ENCODE peak calls at places on chromosomes 6 and 20, in eight cellular contexts. E is K562, S is Peyer's patch, L is left ventricle myocardium inferior, Q is cardiac muscle cell, T is lung, F is lower lobe of right lung, J is GM23248. R is an unnamed sample. For H3K4me1, the result is how much of the 10 kb centered on the place peaks cover.

GRCh38 chr6:7897461-7898192 is 13.0 kb downstream of the TXNDC5 start:
- DNase-seq in J (no peak), T (no peak), Q (no peak), L (no peak), F (no peak), S (no peak), E (no peak), R (no peak)

GRCh38 chr20:51801220-51801991 is 915 bp downstream of the SALL4 start:
- DNase-seq in S (no peak), J (peak), L (no peak), E (no peak), F (no peak), Q (peak), T (no peak), R (no peak)

GRCh38 chr20:21520702-21521595 is 7.1 kb upstream of the NKX2-2 start:
- DNase-seq in S (no peak), Q (no peak), J (peak), T (no peak), F (peak), E (no peak), L (no peak), R (no peak)

GRCh38 chr20:54257090-54257816 is 49.4 kb downstream of the PFDN4 start:
- DNase-seq in L (no peak), S (no peak), E (no peak), F (no peak), Q (no peak), J (peak), T (no peak), R (no peak)

GRCh38 chr6:169376458-169376857 is 122.8 kb upstream of the THBS2 start:
- DNase-seq in L (no peak), J (no peak), T (no peak), Q (no peak), E (no peak), S (no peak), F (no peak), R (no peak)

GRCh38 chr20:61640171-61640570 is 388.1 kb downstream of the CDH4 start:
- DNase-seq in E (no peak), S (no peak), L (no peak), F (no peak), T (no peak), Q (no peak), J (peak), R (no peak)

GRCh38 chr6:159422041-159422984 is 253.1 kb downstream of the FNDC1 start:
- DNase-seq in T (no peak), L (peak), S (no peak), Q (no peak), J (no peak), F (no peak), E (no peak), R (no peak)

GRCh38 chr6:168122011-168122410 is 43.0 kb upstream of the FRMD1 start:
- DNase-seq in J (no peak), Q (no peak), E (no peak), L (no peak), F (no peak), T (no peak), S (no peak), R (no peak)

GRCh38 chr6:20946890-20947289 is 412.6 kb downstream of the CDKAL1 start:
- DNase-seq in F (no peak), E (no peak), L (no peak), J (no peak), Q (no peak), S (no peak), T (no peak), R (no peak)

GRCh38 chr6:69038841-69039240 is 403.8 kb downstream of the ADGRB3 start:
- DNase-seq in S (no peak), T (no peak), E (no peak), Q (no peak), L (no peak), J (no peak), F (no peak), R (no peak)

GRCh38 chr6:106856227-106856874 is 118.2 kb downstream of the CD24 start:
- DNase-seq in T (no peak), F (no peak), S (no peak), L (no peak), E (peak), Q (no peak), J (no peak), R (no peak)

GRCh38 chr6:75550544-75551167 is 51.0 kb upstream of the SENP6 start:
- DNase-seq in T (no peak), L (no peak), Q (no peak), S (no peak), E (no peak), F (no peak), J (no peak), R (no peak)

GRCh38 chr20:14401479-14402138 is 64.2 kb upstream of the FLRT3 start:
- DNase-seq in J (no peak), T (no peak), E (no peak), F (no peak), Q (no peak), L (no peak), S (no peak), R (no peak)

GRCh38 chr6:83198486-83199172 is 5.5 kb downstream of the RWDD2A start:
- DNase-seq in T (no peak), S (no peak), J (peak), E (no peak), Q (no peak), F (no peak), L (no peak), R (no peak)

GRCh38 chr6:97203343-97203742 is 79.7 kb downstream of the MMS22L start:
- DNase-seq in F (no peak), L (no peak), Q (no peak), S (no peak), J (no peak), E (no peak), T (no peak), R (no peak)

GRCh38 chr6:132790450-132790849 is 8.0 kb downstream of the SLC18B1 start:
- DNase-seq in Q (no peak), E (no peak), F (no peak), L (no peak), T (no peak), S (no peak), J (no peak), R (no peak)

GRCh38 chr6:162019311-162019710 is 708.3 kb downstream of the PRKN start:
- DNase-seq in S (no peak), L (no peak), F (no peak), Q (no peak), E (no peak), J (no peak), T (no peak), R (no peak)

GRCh38 chr6:40914005-40914404 is 125.0 kb downstream of the UNC5CL start:
- DNase-seq in J (no peak), Q (no peak), F (no peak), T (no peak), E (no peak), L (no peak), S (no peak), R (no peak)

GRCh38 chr20:46255440-46256104 is 52.7 kb downstream of the CDH22 start:
- DNase-seq in J (no peak), E (peak), T (peak), S (peak), L (peak), F (peak), Q (peak), R (no peak)

GRCh38 chr6:147159536-147160374 is 44.5 kb upstream of the STXBP5 start:
- DNase-seq in L (no peak), F (no peak), E (no peak), J (no peak), T (no peak), S (no peak), Q (no peak), R (no peak)

GRCh38 chr6:156741287-156742073 is 35.7 kb upstream of the ARID1B start:
- DNase-seq in T (no peak), J (no peak), Q (no peak), S (no peak), L (no peak), F (no peak), E (no peak), R (no peak)

GRCh38 chr6:2502096-2502997 is 248.4 kb downstream of the MYLK4 start:
- DNase-seq in S (no peak), E (no peak), F (no peak), L (no peak), J (no peak), T (no peak), Q (no peak), R (no peak)

GRCh38 chr6:12327391-12327790 is 37.2 kb downstream of the EDN1 start:
- DNase-seq in S (no peak), L (no peak), J (peak), T (no peak), F (no peak), Q (no peak), E (no peak), R (no peak)

GRCh38 chr6:56766806-56767178 is 124.1 kb upstream of the DST start:
- DNase-seq in F (no peak), T (no peak), S (no peak), L (no peak), J (peak), E (no peak), Q (no peak), R (no peak)

GRCh38 chr6:72651191-72651590 is 29.3 kb downstream of the KCNQ5 start:
- DNase-seq in E (no peak), S (no peak), Q (no peak), L (no peak), F (no peak), J (peak), T (no peak), R (no peak)

GRCh38 chr6:108651781-108652227 is 91.1 kb downstream of the FOXO3 start:
- DNase-seq in T (no peak), E (no peak), Q (no peak), J (peak), S (no peak), F (no peak), L (peak), R (no peak)

GRCh38 chr6:83119742-83120300 is 52.4 kb downstream of the DOP1A start:
- DNase-seq in Q (no peak), L (no peak), T (no peak), J (no peak), S (no peak), E (no peak), F (no peak), R (no peak)

GRCh38 chr6:108619431-108620197 is 58.9 kb downstream of the FOXO3 start:
- DNase-seq in F (no peak), T (no peak), S (no peak), J (peak), L (no peak), E (no peak), Q (no peak), R (no peak)

GRCh38 chr20:61803416-61803902 is 262.2 kb downstream of the TAF4 start:
- DNase-seq in F (peak), E (no peak), J (peak), L (peak), Q (no peak), T (no peak), S (no peak), R (no peak)

GRCh38 chr6:9606435-9607134 is 808.3 kb downstream of the TFAP2A start:
- DNase-seq in S (no peak), E (no peak), J (no peak), F (no peak), T (no peak), Q (no peak), L (no peak), R (no peak)

GRCh38 chr6:52361945-52362442 is at the start of gene PAQR8:
- DNase-seq in T (peak), L (peak), S (peak), F (peak), Q (peak), J (peak), E (peak), R (peak)

GRCh38 chr6:64376394-64376793 is 740.8 kb downstream of the PHF3 start:
- DNase-seq in F (no peak), Q (peak), T (no peak), E (no peak), J (no peak), L (no peak), S (no peak), R (no peak)

GRCh38 chr6:130994319-130995097 is 68.5 kb downstream of the EPB41L2 start:
- DNase-seq in J (no peak), S (no peak), T (no peak), L (no peak), E (no peak), Q (no peak), F (no peak), R (no peak)

GRCh38 chr6:54194067-54194466 is 82.8 kb downstream of the MLIP start:
- DNase-seq in Q (no peak), J (peak), S (no peak), T (no peak), E (no peak), F (no peak), L (no peak), R (no peak)

DNA sequence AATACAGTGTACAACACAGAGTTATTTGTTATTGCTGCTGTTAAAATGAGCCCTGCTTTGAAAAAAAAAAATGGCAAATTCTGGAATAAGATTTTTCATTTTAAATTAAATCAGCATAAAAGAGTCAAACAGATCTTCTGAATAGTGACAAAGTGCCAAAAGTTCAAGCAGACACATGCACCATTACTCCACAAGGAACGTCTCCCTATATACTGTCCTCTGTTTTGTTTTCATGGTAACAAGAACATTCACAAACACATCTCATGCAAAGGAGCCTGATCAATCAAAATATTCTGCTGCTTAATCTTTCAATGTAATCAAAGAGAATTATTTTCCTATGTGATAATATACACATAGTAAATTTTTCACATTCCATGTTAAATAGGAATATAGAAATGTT is 2.7 kb downstream of the HIVEP2 start:
- DNase-seq in E (no peak), F (no peak), L (no peak), J (no peak), S (no peak), T (no peak), Q (no peak), R (no peak)
- H3K4me1 ChIP-seq in E (under half), F (under half), L (half or more), J (half or more), S (under half), T (under half), Q (under half), R (under half)

GRCh38 chr6:35663447-35664235 is 25.1 kb downstream of the FKBP5 start:
- DNase-seq in Q (peak), F (no peak), L (no peak), T (no peak), E (no peak), S (no peak), J (peak), R (no peak)
- H3K4me1 ChIP-seq in Q (under half), F (half or more), L (half or more), T (under half), E (under half), S (under half), J (under half), R (under half)

GRCh38 chr20:44646641-44647274 is 4.7 kb downstream of the ADA start:
- DNase-seq in Q (no peak), J (peak), S (peak), E (peak), T (no peak), L (no peak), F (no peak), R (no peak)
- H3K4me1 ChIP-seq in Q (under half), J (under half), S (under half), E (under half), T (under half), L (half or more), F (half or more), R (half or more)

GRCh38 chr20:40713508-40713907 is 24.5 kb upstream of the MAFB start:
- DNase-seq in T (no peak), J (no peak), S (no peak), Q (no peak), L (no peak), E (no peak), F (no peak), R (no peak)
- H3K4me1 ChIP-seq in T (under half), J (under half), S (under half), Q (under half), L (under half), E (under half), F (under half), R (under half)

GRCh38 chr20:16393297-16393696 is 180.0 kb downstream of the KIF16B start:
- DNase-seq in S (no peak), L (no peak), F (no peak), J (no peak), E (no peak), Q (peak), T (no peak), R (no peak)
- H3K4me1 ChIP-seq in S (under half), L (under half), F (under half), J (under half), E (under half), Q (under half), T (under half), R (under half)

R was measured in effector memory CD4-positive, alpha-beta T cell.